ENCODE peak calls at places on chromosomes 1 and 21, in nine cellular contexts. M is anterior cingulate cortex; O is GM12864; Q is heart left ventricle; L is aorta; U is activated CD4-positive, alpha-beta T cell treated with anti-CD3 and anti-CD28 coated beads, Interleukin-2, amount 50 U/mL, for 1 hour; T is OCI-LY7; G is T-cell; J is T-helper 1 cell. S is an unnamed sample.

GRCh38 chr1:12531169-12531479 is 86.9 kb downstream of the DHRS3 start:
- DNase-seq in M (no peak), O (no peak), Q (no peak), L (no peak), U (no peak), T (no peak), G (no peak), J (no peak), S (no peak)

GRCh38 chr1:228081144-228081543 is 1.4 kb upstream of the ARF1 start:
- DNase-seq in M (no peak), O (no peak), Q (peak), L (peak), U (no peak), T (no peak), G (no peak), J (no peak), S (no peak)

GRCh38 chr1:10228528-10228927 is 18.2 kb downstream of the KIF1B start:
- DNase-seq in M (no peak), O (no peak), Q (no peak), L (no peak), U (no peak), T (no peak), G (no peak), J (no peak), S (no peak)

GRCh38 chr1:172656576-172656975 is 2.3 kb upstream of the FASLG start:
- DNase-seq in M (no peak), O (no peak), Q (no peak), L (no peak), U (no peak), T (no peak), G (no peak), J (no peak), S (no peak)

GRCh38 chr1:9317591-9318331 is 25.1 kb downstream of the SPSB1 start:
- DNase-seq in M (no peak), O (no peak), Q (peak), L (no peak), U (no peak), T (no peak), G (no peak), J (no peak), S (no peak)

GRCh38 chr1:168709896-168710305 is 19.1 kb downstream of the DPT start:
- DNase-seq in M (no peak), O (no peak), Q (no peak), L (no peak), U (no peak), T (no peak), G (no peak), J (no peak), S (no peak)

GRCh38 chr21:45354970-45355369 is 50.0 kb upstream of the COL18A1 start:
- DNase-seq in M (no peak), O (no peak), Q (no peak), L (no peak), U (no peak), T (no peak), G (no peak), J (no peak), S (no peak)

GRCh38 chr1:35049116-35049515 is 17.4 kb upstream of the ZMYM6 start:
- DNase-seq in M (no peak), O (no peak), Q (no peak), L (no peak), U (no peak), T (no peak), G (no peak), J (no peak), S (no peak)

GRCh38 chr1:98749152-98749756 is 87.7 kb downstream of the SNX7 start:
- DNase-seq in M (no peak), O (no peak), Q (no peak), L (no peak), U (no peak), T (peak), G (no peak), J (no peak), S (no peak)

GRCh38 chr1:92356956-92357355 is 58.1 kb downstream of the RPAP2 start:
- DNase-seq in M (no peak), O (no peak), Q (no peak), L (no peak), U (no peak), T (no peak), G (no peak), J (no peak), S (no peak)

GRCh38 chr1:53172751-53173498 is 23.7 kb upstream of the CPT2 start:
- DNase-seq in M (no peak), O (no peak), Q (no peak), L (no peak), U (no peak), T (peak), G (no peak), J (no peak), S (no peak)

GRCh38 chr1:197076585-197076984 is 9.5 kb upstream of the F13B start:
- DNase-seq in M (no peak), O (no peak), Q (no peak), L (no peak), U (no peak), T (no peak), G (no peak), J (no peak), S (no peak)

GRCh38 chr1:115428676-115429075 is 90.6 kb upstream of the NGF start:
- DNase-seq in M (no peak), O (no peak), Q (no peak), L (no peak), U (no peak), T (no peak), G (no peak), J (no peak), S (no peak)

GRCh38 chr1:107051266-107051665 is 5.2 kb upstream of the PRMT6 start:
- DNase-seq in M (no peak), O (no peak), Q (no peak), L (no peak), U (no peak), T (no peak), G (no peak), J (no peak), S (no peak)

GRCh38 chr1:186950547-186950946 is 121.8 kb downstream of the PLA2G4A start:
- DNase-seq in M (no peak), O (no peak), Q (no peak), L (no peak), U (no peak), T (no peak), G (no peak), J (no peak), S (no peak)

GRCh38 chr1:151255381-151255780 is 847 bp downstream of the PSMD4 start:
- DNase-seq in M (no peak), O (no peak), Q (no peak), L (no peak), U (no peak), T (peak), G (no peak), J (no peak), S (no peak)

GRCh38 chr1:14111121-14111520 is 411.1 kb downstream of the PRDM2 start:
- DNase-seq in M (no peak), O (no peak), Q (no peak), L (no peak), U (no peak), T (no peak), G (no peak), J (no peak), S (no peak)

GRCh38 chr1:147757015-147757990 is 3.1 kb downstream of the GJA5 start:
- DNase-seq in M (no peak), O (no peak), Q (no peak), L (no peak), U (no peak), T (no peak), G (no peak), J (no peak), S (no peak)

GRCh38 chr1:158706096-158706495 is 5.6 kb upstream of the OR6K2 start:
- DNase-seq in M (no peak), O (no peak), Q (no peak), L (no peak), U (no peak), T (no peak), G (no peak), J (no peak), S (no peak)

GRCh38 chr1:94045465-94046056 is 75.4 kb downstream of the ABCA4 start:
- DNase-seq in M (peak), O (no peak), Q (peak), L (peak), U (peak), T (no peak), G (no peak), J (no peak), S (peak)

GRCh38 chr1:202018476-202019234 is 8.3 kb downstream of the ELF3 start:
- DNase-seq in M (no peak), O (no peak), Q (no peak), L (no peak), U (no peak), T (no peak), G (no peak), J (no peak), S (no peak)

GRCh38 chr1:47561523-47562007 is 123.7 kb downstream of the FOXD2 start:
- DNase-seq in M (no peak), O (no peak), Q (no peak), L (no peak), U (no peak), T (no peak), G (no peak), J (no peak), S (no peak)